ENCODE peak calls at places on chromosomes 3 and 15, in four cellular contexts. E is H1, G is HepG2, T is GM12878. L is an unnamed sample.

GRCh38 chr3:64815691-64816225 is 128.0 kb upstream of the ADAMTS9 start:
- DNase-seq in E (no peak), G (no peak), T (no peak), L (peak; percentile 8)

GRCh38 chr15:74172751-74173544 is 562 bp upstream of the ISLR start:
- DNase-seq in E (no peak), G (no peak), T (no peak), L (peak; percentile 61)

GRCh38 chr3:49469037-49469875 is 811 bp upstream of the DAG1 start:
- DNase-seq in E (peak; percentile 65), G (peak; percentile 52), T (no peak), L (peak; percentile 66)

GRCh38 chr15:35170216-35170615 is 85.1 kb upstream of the NANOGP8 start:
- DNase-seq in E (no peak), G (no peak), T (no peak), L (no peak)

GRCh38 chr3:183254816-183255730 is 2.0 kb downstream of the B3GNT5 start:
- DNase-seq in E (no peak), G (no peak), T (no peak), L (no peak)

GRCh38 chr3:17840651-17841050 is 98.2 kb upstream of the TBC1D5 start:
- DNase-seq in E (no peak), G (no peak), T (no peak), L (no peak)

GRCh38 chr3:66075281-66075680 is 36.6 kb upstream of the MAGI1 start:
- DNase-seq in E (no peak), G (peak; percentile 9), T (no peak), L (no peak)

GRCh38 chr15:63063164-63063756 is 20.7 kb downstream of the TPM1 start:
- DNase-seq in E (no peak), G (no peak), T (no peak), L (no peak)

DNA sequence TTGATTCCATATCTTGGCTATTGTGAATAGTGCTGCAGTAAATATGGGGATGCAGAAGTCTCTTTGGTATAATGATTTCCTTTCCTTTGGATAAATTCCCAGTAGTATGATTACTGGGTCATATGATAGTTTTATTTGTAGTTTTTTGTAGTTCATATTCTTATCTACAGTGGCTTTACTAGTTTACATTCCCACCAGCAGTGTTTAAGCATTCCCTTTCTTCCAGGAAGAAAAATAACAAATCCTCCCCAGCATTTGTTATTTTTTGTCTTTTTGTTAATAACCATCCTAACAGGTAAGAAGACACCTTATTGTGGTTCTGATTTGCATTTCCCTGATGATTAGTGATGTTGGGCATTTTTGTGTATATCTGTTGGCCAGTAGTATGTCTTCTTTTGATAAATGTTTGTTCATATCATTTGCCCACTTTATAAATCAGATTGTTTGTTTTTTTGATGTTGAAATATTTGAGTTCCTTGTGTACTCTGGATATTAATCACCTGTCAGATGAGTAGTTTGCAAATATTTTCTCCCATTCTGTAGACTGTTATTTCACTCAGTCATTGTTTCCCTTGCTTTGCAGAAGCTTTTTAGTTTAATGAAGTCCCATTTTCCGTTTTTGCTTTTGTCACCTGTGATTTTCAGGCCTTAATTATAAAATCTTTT is 163.4 kb upstream of the THRB start:
- DNase-seq in E (no peak), G (no peak), T (no peak), L (no peak)
- TF ChIP-seq TCF12 in E (no peak), G (no peak), T (no peak), L (no peak)

DNA sequence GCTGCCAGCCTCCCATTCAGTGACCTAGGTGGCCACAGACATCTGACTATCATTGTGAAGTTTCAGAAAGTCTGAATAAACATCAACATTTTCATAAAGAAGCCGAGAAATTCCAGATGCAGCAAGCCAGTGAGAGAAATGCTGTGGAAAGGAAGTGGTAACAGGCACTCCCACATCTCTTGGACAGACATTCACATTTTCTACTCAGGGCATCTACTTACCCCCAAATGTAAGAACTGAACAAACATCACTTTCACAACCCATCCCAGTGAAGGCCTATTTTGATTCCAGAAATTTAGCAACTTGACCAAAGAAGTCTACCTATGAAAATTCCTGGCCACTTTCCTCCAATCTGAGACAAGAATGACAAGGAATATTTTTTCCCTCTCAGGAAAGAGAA is 224.8 kb upstream of the DCBLD2 start:
- DNase-seq in E (no peak), G (no peak), T (no peak), L (no peak)
- TF ChIP-seq TCF12 in E (no peak), G (no peak), T (no peak), L (no peak)

DNA sequence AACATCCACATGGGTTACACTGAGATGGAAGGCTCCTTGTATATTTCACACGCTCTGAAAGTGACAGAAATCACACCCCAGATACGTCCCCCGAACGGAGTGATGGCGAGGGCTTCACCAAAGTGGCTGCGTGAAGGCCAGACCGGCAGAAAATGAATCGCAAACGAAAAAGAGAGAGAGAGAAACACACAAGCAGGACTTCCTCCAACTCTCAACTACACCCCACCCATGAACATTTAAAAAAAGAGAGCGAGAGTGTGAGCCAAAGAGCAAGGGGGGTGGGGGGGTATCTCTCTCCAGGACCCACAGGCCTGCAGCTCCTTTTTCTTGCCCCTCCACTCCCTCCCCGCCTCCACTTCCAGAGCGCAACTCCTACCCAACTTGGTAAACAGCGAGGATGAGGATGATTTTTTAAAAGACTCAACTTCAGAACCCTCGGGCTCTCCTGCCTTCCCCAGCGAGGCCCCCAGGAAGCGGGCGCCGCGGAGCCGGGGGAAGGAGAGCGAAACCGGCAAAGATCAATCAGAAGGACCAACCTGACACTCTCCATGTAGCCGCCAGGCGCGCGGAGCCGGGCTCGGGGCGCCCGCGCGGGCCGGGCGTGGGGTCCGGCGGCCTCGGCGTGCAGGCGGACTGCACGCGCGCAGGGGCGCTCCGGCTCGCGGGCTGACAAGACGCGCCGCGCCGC is 519.1 kb downstream of the FOXP1 start:
- DNase-seq in E (no peak), G (peak; percentile 63), T (no peak), L (peak; percentile 89)
- TF ChIP-seq TCF12 in E (no peak), G (no peak), T (no peak), L (no peak)

DNA sequence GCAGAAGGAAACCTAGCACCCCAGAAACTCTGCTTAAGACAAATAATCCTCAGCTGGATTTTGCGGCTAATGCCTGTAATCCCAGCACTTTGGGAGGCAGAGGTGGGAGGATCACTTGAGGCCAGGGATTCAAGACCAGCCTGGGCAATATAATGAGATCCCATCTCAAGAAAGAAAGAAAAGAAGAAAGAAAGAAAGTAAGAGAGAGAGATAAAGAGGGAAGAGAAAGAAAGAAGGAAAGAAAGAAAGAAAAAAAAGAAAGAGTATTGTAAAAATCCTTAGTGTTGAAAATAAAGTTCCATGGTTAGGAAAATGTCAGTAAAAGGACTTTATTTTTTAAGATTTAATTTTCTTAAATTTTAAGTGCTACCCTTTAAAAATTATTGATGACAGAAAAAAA is 54.9 kb upstream of the LRRFIP2 start:
- DNase-seq in E (no peak), G (no peak), T (no peak), L (no peak)
- TF ChIP-seq TCF12 in E (no peak), G (no peak), T (no peak), L (no peak)

GRCh38 chr15:69499521-69500201 is 47.0 kb downstream of the RPLP1 start:
- DNase-seq in E (no peak), G (no peak), T (no peak), L (no peak)

GRCh38 chr15:69497634-69498033 is 45.0 kb downstream of the RPLP1 start:
- DNase-seq in E (no peak), G (no peak), T (no peak), L (no peak)

GRCh38 chr15:69498282-69498681 is 45.7 kb downstream of the RPLP1 start:
- DNase-seq in E (no peak), G (no peak), T (no peak), L (no peak)

GRCh38 chr15:69500339-69500738 is 47.7 kb downstream of the RPLP1 start:
- DNase-seq in E (no peak), G (no peak), T (no peak), L (no peak)

DNA sequence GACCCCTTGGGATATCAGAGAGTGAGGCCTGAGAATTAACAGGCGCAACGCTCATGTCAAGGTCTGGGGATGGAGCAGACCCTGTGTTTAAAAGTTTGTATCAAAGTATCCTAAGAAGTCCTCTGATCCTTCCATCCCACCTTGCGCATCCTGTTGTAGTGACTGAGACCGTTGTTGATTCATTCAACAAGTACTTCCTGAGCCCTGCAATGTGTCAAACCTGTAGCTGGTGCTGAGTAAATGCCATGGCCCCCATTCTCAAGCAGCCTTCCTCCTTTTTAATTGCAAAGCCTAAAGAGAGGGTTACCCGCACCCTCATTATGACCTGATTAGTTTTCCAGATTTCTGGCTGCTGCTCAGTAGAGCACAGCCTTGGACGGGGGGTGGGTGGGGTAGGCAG is 46.4 kb downstream of the RPLP1 start:
- DNase-seq in E (no peak), G (no peak), T (no peak), L (no peak)
- TF ChIP-seq TCF12 in E (no peak), G (no peak), T (no peak), L (no peak)